ENCODE peak calls at places on chromosomes 12 and 14, in six cellular contexts. O is GF-D8; B is endothelial cell; C is stimulated activated CD8-positive, alpha-beta memory T cell treated with anti-CD3 and anti-CD28 coated beads, Interleukin-2, amount 100 ng/mL, for 48 hours; G is NCI-H1092; U is renal cortical epithelial cell. F is an unnamed sample.

GRCh38 chr14:75242546-75243273 is 35.9 kb upstream of the FOS start:
- DNase-seq in O (no peak), B (no peak), C (no peak), G (peak), U (no peak), F (no peak)

GRCh38 chr14:99633141-99633540 is 11.8 kb upstream of the HHIPL1 start:
- DNase-seq in O (no peak), B (no peak), C (no peak), G (no peak), U (no peak), F (no peak)

GRCh38 chr14:89813485-89814080 is 140.9 kb downstream of the EFCAB11 start:
- DNase-seq in O (no peak), B (no peak), C (no peak), G (no peak), U (peak), F (no peak)

GRCh38 chr14:64727551-64728071 is 23.4 kb downstream of the PLEKHG3 start:
- DNase-seq in O (no peak), B (no peak), C (no peak), G (no peak), U (no peak), F (no peak)

GRCh38 chr12:77087427-77087826 is 22.1 kb upstream of the E2F7 start:
- DNase-seq in O (no peak), B (no peak), C (no peak), G (no peak), U (peak), F (no peak)

GRCh38 chr14:48129472-48129871 is 454.1 kb upstream of the MDGA2 start:
- DNase-seq in O (no peak), B (no peak), C (no peak), G (no peak), U (no peak), F (no peak)

GRCh38 chr12:12267801-12268200 is 957 bp upstream of the LRP6 start:
- DNase-seq in O (no peak), B (peak), C (no peak), G (no peak), U (no peak), F (no peak)

GRCh38 chr12:46342562-46343033 is 30.0 kb downstream of the SLC38A2 start:
- DNase-seq in O (no peak), B (peak), C (no peak), G (peak), U (peak), F (peak)

GRCh38 chr12:47054659-47055058 is 24.8 kb upstream of the PCED1B start:
- DNase-seq in O (no peak), B (no peak), C (no peak), G (no peak), U (no peak), F (no peak)

GRCh38 chr12:17016116-17016864 is 410.3 kb upstream of the LMO3 start:
- DNase-seq in O (no peak), B (no peak), C (no peak), G (no peak), U (no peak), F (no peak)

GRCh38 chr12:104805186-104805585 is 152.9 kb downstream of the SLC41A2 start:
- DNase-seq in O (no peak), B (no peak), C (no peak), G (no peak), U (peak), F (no peak)

GRCh38 chr14:68104518-68104917 is 284.9 kb downstream of the RAD51B start:
- DNase-seq in O (no peak), B (no peak), C (no peak), G (no peak), U (peak), F (no peak)

GRCh38 chr14:49306152-49306751 is 279.9 kb downstream of the RPS29 start:
- DNase-seq in O (no peak), B (no peak), C (no peak), G (no peak), U (peak), F (peak)

GRCh38 chr14:72741836-72742681 is 151.8 kb downstream of the DPF3 start:
- DNase-seq in O (no peak), B (peak), C (no peak), G (no peak), U (no peak), F (no peak)

GRCh38 chr12:122366685-122367475 is 55.6 kb downstream of the CLIP1 start:
- DNase-seq in O (no peak), B (peak), C (no peak), G (no peak), U (peak), F (no peak)

GRCh38 chr12:93183940-93184663 is 193.6 kb upstream of the NUDT4 start:
- DNase-seq in O (peak), B (no peak), C (no peak), G (no peak), U (no peak), F (no peak)

GRCh38 chr12:43540474-43540873 is 11.5 kb downstream of the ADAMTS20 start:
- DNase-seq in O (no peak), B (no peak), C (no peak), G (no peak), U (no peak), F (no peak)